ENCODE peak calls at places on chromosome 2, in six cellular contexts. One of them, this sample, is unnamed.

GRCh38 chr2:9284521-9285297 is 78.1 kb downstream of the ASAP2 start:
- DNase-seq in HCEC 1CT: no peak
- DNase-seq in activated T-cell treated with anti-CD3 and anti-CD28 coated beads, Interleukin-2, amount 50 U/mL, for 4 hours: no peak
- DNase-seq in heart left ventricle: no peak
- DNase-seq in amniotic stem cell: no peak
- DNase-seq in NCI-H1048: no peak
- DNase-seq in this sample: no peak

GRCh38 chr2:20609995-20610357 is 40.9 kb downstream of the HS1BP3 start:
- DNase-seq in HCEC 1CT: no peak
- DNase-seq in activated T-cell treated with anti-CD3 and anti-CD28 coated beads, Interleukin-2, amount 50 U/mL, for 4 hours: no peak
- DNase-seq in heart left ventricle: no peak
- DNase-seq in amniotic stem cell: no peak
- DNase-seq in NCI-H1048: no peak
- DNase-seq in this sample: no peak

GRCh38 chr2:6639870-6640639 is 225.7 kb downstream of the CMPK2 start:
- DNase-seq in HCEC 1CT: no peak
- DNase-seq in activated T-cell treated with anti-CD3 and anti-CD28 coated beads, Interleukin-2, amount 50 U/mL, for 4 hours: no peak
- DNase-seq in heart left ventricle: no peak
- DNase-seq in amniotic stem cell: no peak
- DNase-seq in NCI-H1048: no peak
- DNase-seq in this sample: no peak

GRCh38 chr2:46339676-46340459 is 42.7 kb downstream of the EPAS1 start:
- DNase-seq in HCEC 1CT: peak
- DNase-seq in activated T-cell treated with anti-CD3 and anti-CD28 coated beads, Interleukin-2, amount 50 U/mL, for 4 hours: no peak
- DNase-seq in heart left ventricle: peak
- DNase-seq in amniotic stem cell: no peak
- DNase-seq in NCI-H1048: no peak
- DNase-seq in this sample: peak

GRCh38 chr2:147399011-147399410 is 445.8 kb upstream of the ACVR2A start:
- DNase-seq in HCEC 1CT: peak
- DNase-seq in activated T-cell treated with anti-CD3 and anti-CD28 coated beads, Interleukin-2, amount 50 U/mL, for 4 hours: no peak
- DNase-seq in heart left ventricle: no peak
- DNase-seq in amniotic stem cell: no peak
- DNase-seq in NCI-H1048: no peak
- DNase-seq in this sample: no peak

GRCh38 chr2:9638532-9638931 is 7.7 kb upstream of the YWHAQ start:
- DNase-seq in HCEC 1CT: peak
- DNase-seq in activated T-cell treated with anti-CD3 and anti-CD28 coated beads, Interleukin-2, amount 50 U/mL, for 4 hours: no peak
- DNase-seq in heart left ventricle: peak
- DNase-seq in amniotic stem cell: peak
- DNase-seq in NCI-H1048: no peak
- DNase-seq in this sample: peak

GRCh38 chr2:113077921-113078320 is 10.2 kb downstream of the IL1F10 start:
- DNase-seq in HCEC 1CT: no peak
- DNase-seq in activated T-cell treated with anti-CD3 and anti-CD28 coated beads, Interleukin-2, amount 50 U/mL, for 4 hours: no peak
- DNase-seq in heart left ventricle: no peak
- DNase-seq in amniotic stem cell: no peak
- DNase-seq in NCI-H1048: no peak
- DNase-seq in this sample: no peak

GRCh38 chr2:47512581-47513083 is 109.7 kb downstream of the MSH2 start:
- DNase-seq in HCEC 1CT: peak
- DNase-seq in activated T-cell treated with anti-CD3 and anti-CD28 coated beads, Interleukin-2, amount 50 U/mL, for 4 hours: no peak
- DNase-seq in heart left ventricle: no peak
- DNase-seq in amniotic stem cell: no peak
- DNase-seq in NCI-H1048: no peak
- DNase-seq in this sample: no peak

GRCh38 chr2:224111576-224111975 is 72.5 kb upstream of the SERPINE2 start:
- DNase-seq in HCEC 1CT: peak
- DNase-seq in activated T-cell treated with anti-CD3 and anti-CD28 coated beads, Interleukin-2, amount 50 U/mL, for 4 hours: no peak
- DNase-seq in heart left ventricle: no peak
- DNase-seq in amniotic stem cell: no peak
- DNase-seq in NCI-H1048: no peak
- DNase-seq in this sample: no peak

GRCh38 chr2:628651-629050 is 48.6 kb downstream of the TMEM18 start:
- DNase-seq in HCEC 1CT: no peak
- DNase-seq in activated T-cell treated with anti-CD3 and anti-CD28 coated beads, Interleukin-2, amount 50 U/mL, for 4 hours: no peak
- DNase-seq in heart left ventricle: peak
- DNase-seq in amniotic stem cell: no peak
- DNase-seq in NCI-H1048: no peak
- DNase-seq in this sample: no peak

GRCh38 chr2:86477349-86477748 is 36.2 kb downstream of the KDM3A start:
- DNase-seq in HCEC 1CT: no peak
- DNase-seq in activated T-cell treated with anti-CD3 and anti-CD28 coated beads, Interleukin-2, amount 50 U/mL, for 4 hours: no peak
- DNase-seq in heart left ventricle: no peak
- DNase-seq in amniotic stem cell: no peak
- DNase-seq in NCI-H1048: no peak
- DNase-seq in this sample: no peak

GRCh38 chr2:171159326-171160118 is 1.2 kb downstream of the TLK1 start:
- DNase-seq in HCEC 1CT: peak
- DNase-seq in activated T-cell treated with anti-CD3 and anti-CD28 coated beads, Interleukin-2, amount 50 U/mL, for 4 hours: peak
- DNase-seq in heart left ventricle: no peak
- DNase-seq in amniotic stem cell: peak
- DNase-seq in NCI-H1048: no peak
- DNase-seq in this sample: peak

GRCh38 chr2:149119358-149119757 is 80.9 kb downstream of the LYPD6B start:
- DNase-seq in HCEC 1CT: no peak
- DNase-seq in activated T-cell treated with anti-CD3 and anti-CD28 coated beads, Interleukin-2, amount 50 U/mL, for 4 hours: no peak
- DNase-seq in heart left ventricle: no peak
- DNase-seq in amniotic stem cell: no peak
- DNase-seq in NCI-H1048: no peak
- DNase-seq in this sample: no peak

This sample was measured in gastrocnemius medialis.